ENCODE peak calls at places on chromosome 22, in six cellular contexts. A, N, I, V, C and T are unnamed samples.
A peak's percentile ranks its signal among the peaks of the same experiment; 100 is the strongest.

GRCh38 chr22:46916886-46917625 is 154.6 kb downstream of the TBC1D22A start:
- DNase-seq in A (no peak), N (no peak), I (no peak), V (no peak), C (no peak), T (no peak)

GRCh38 chr22:45684169-45684568 is 12.5 kb downstream of the ATXN10 start:
- DNase-seq in A (no peak), N (no peak), I (no peak), V (no peak), C (no peak), T (no peak)

GRCh38 chr22:24977370-24978230 is 25.1 kb downstream of the KIAA1671 start:
- DNase-seq in A (no peak), N (no peak), I (no peak), V (no peak), C (no peak), T (no peak)

GRCh38 chr22:21726650-21727049 is 8.9 kb downstream of the YPEL1 start:
- DNase-seq in A (peak; percentile 48), N (no peak), I (no peak), V (no peak), C (peak; percentile 41), T (peak; percentile 25)

GRCh38 chr22:21661991-21662390 is 3.8 kb upstream of the PPIL2 start:
- DNase-seq in A (no peak), N (no peak), I (no peak), V (no peak), C (no peak), T (no peak)

GRCh38 chr22:41862160-41862529 is 29.2 kb downstream of the SREBF2 start:
- DNase-seq in A (peak; percentile 9), N (no peak), I (no peak), V (no peak), C (no peak), T (peak; percentile 36)

GRCh38 chr22:43118024-43118849 is 7.7 kb downstream of the BIK start:
- DNase-seq in A (no peak), N (peak; percentile 72), I (no peak), V (no peak), C (no peak), T (no peak)

GRCh38 chr22:45290410-45290936 is 5.7 kb downstream of the UPK3A start:
- DNase-seq in A (no peak), N (peak; percentile 38), I (no peak), V (no peak), C (no peak), T (peak; percentile 86)

GRCh38 chr22:40898850-40899357 is 37.0 kb upstream of the DNAJB7 start:
- DNase-seq in A (peak; percentile 1), N (no peak), I (no peak), V (peak; percentile 26), C (no peak), T (peak; percentile 73)

GRCh38 chr22:29251265-29251664 is 16.5 kb downstream of the RHBDD3 start:
- DNase-seq in A (no peak), N (peak; percentile 13), I (no peak), V (no peak), C (no peak), T (no peak)

GRCh38 chr22:20607157-20607907 is 99.9 kb downstream of the MED15 start:
- DNase-seq in A (no peak), N (no peak), I (no peak), V (no peak), C (no peak), T (no peak)

GRCh38 chr22:40405178-40406062 is 35.0 kb downstream of the SGSM3 start:
- DNase-seq in A (no peak), N (no peak), I (no peak), V (no peak), C (no peak), T (no peak)

GRCh38 chr22:45101828-45102227 is 61.9 kb upstream of the NUP50 start:
- DNase-seq in A (no peak), N (peak; percentile 53), I (no peak), V (peak; percentile 26), C (peak; percentile 50), T (peak; percentile 65)

GRCh38 chr22:20009018-20009482 is 7.6 kb downstream of the ARVCF start:
- DNase-seq in A (no peak), N (no peak), I (no peak), V (no peak), C (no peak), T (no peak)

GRCh38 chr22:44449683-44450425 is 48.2 kb downstream of the RTL6 start:
- DNase-seq in A (no peak), N (peak; percentile 22), I (no peak), V (no peak), C (no peak), T (no peak)

GRCh38 chr22:27331526-27332281 is 469.9 kb downstream of the MN1 start:
- DNase-seq in A (no peak), N (peak; percentile 34), I (peak; percentile 43), V (no peak), C (peak; percentile 54), T (peak; percentile 26)

GRCh38 chr22:17919276-17920144 is 104.9 kb downstream of the MICAL3 start:
- DNase-seq in A (no peak), N (no peak), I (no peak), V (no peak), C (no peak), T (no peak)

GRCh38 chr22:31286360-31287255 is 5.7 kb downstream of the PIK3IP1 start:
- DNase-seq in A (peak; percentile 54), N (no peak), I (no peak), V (no peak), C (no peak), T (no peak)

GRCh38 chr22:19290400-19291217 is 910 bp downstream of the CLTCL1 start:
- DNase-seq in A (peak; percentile 1), N (no peak), I (no peak), V (no peak), C (no peak), T (no peak)

GRCh38 chr22:42338502-42338901 is 68.0 kb upstream of the TCF20 start:
- DNase-seq in A (no peak), N (no peak), I (no peak), V (no peak), C (no peak), T (no peak)

GRCh38 chr22:27709919-27710452 is 91.6 kb downstream of the MN1 start:
- DNase-seq in A (no peak), N (no peak), I (no peak), V (no peak), C (no peak), T (no peak)

GRCh38 chr22:24952837-24953293 is 349 bp downstream of the KIAA1671 start:
- DNase-seq in A (no peak), N (peak; percentile 61), I (no peak), V (peak; percentile 73), C (peak; percentile 77), T (peak; percentile 52)

GRCh38 chr22:46758867-46759290 is 3.6 kb upstream of the TBC1D22A start:
- DNase-seq in A (peak; percentile 41), N (peak; percentile 76), I (no peak), V (no peak), C (peak; percentile 67), T (peak; percentile 83)

GRCh38 chr22:18005201-18005926 is 19.0 kb downstream of the MICAL3 start:
- DNase-seq in A (no peak), N (no peak), I (no peak), V (no peak), C (no peak), T (no peak)

GRCh38 chr22:37267128-37267587 is 15.2 kb upstream of the CYTH4 start:
- DNase-seq in A (peak; percentile 73), N (peak; percentile 42), I (no peak), V (peak; percentile 40), C (peak; percentile 83), T (peak; percentile 69)

GRCh38 chr22:28246392-28246791 is 327.3 kb upstream of the PITPNB start:
- DNase-seq in A (no peak), N (no peak), I (no peak), V (no peak), C (no peak), T (peak; percentile 62)

GRCh38 chr22:50082197-50082715 is 3.0 kb downstream of the MLC1 start:
- DNase-seq in A (no peak), N (no peak), I (no peak), V (no peak), C (no peak), T (no peak)

GRCh38 chr22:47602732-47603131 is 840.3 kb downstream of the TBC1D22A start:
- DNase-seq in A (no peak), N (peak; percentile 4), I (no peak), V (no peak), C (no peak), T (no peak)

GRCh38 chr22:45270095-45271020 is 14.4 kb upstream of the UPK3A start:
- DNase-seq in A (no peak), N (no peak), I (no peak), V (no peak), C (no peak), T (no peak)

GRCh38 chr22:18931905-18932652 is 4.0 kb downstream of the PRODH start:
- DNase-seq in A (no peak), N (no peak), I (no peak), V (no peak), C (no peak), T (no peak)

GRCh38 chr22:22687638-22688500 is 43.5 kb downstream of the GGTLC2 start:
- DNase-seq in A (no peak), N (peak; percentile 34), I (no peak), V (peak; percentile 23), C (peak; percentile 51), T (peak; percentile 57)

GRCh38 chr22:49201046-49201970 is 626.4 kb downstream of the BRD1 start:
- DNase-seq in A (no peak), N (peak; percentile 13), I (no peak), V (no peak), C (no peak), T (no peak)

GRCh38 chr22:43343262-43343988 is at the start of gene SCUBE1:
- DNase-seq in A (peak; percentile 41), N (peak; percentile 63), I (no peak), V (peak; percentile 51), C (peak; percentile 81), T (peak; percentile 9)

GRCh38 chr22:25051073-25051472 is 98.6 kb downstream of the KIAA1671 start:
- DNase-seq in A (no peak), N (no peak), I (no peak), V (no peak), C (no peak), T (no peak)

GRCh38 chr22:20553947-20554741 is 46.7 kb downstream of the MED15 start:
- DNase-seq in A (no peak), N (no peak), I (no peak), V (no peak), C (no peak), T (no peak)

GRCh38 chr22:28142361-28142801 is 223.3 kb upstream of the PITPNB start:
- DNase-seq in A (no peak), N (no peak), I (no peak), V (peak; percentile 4), C (no peak), T (peak; percentile 92)